ENCODE peak calls at places on chromosome 9, in ten cellular contexts. A is left cardiac atrium; H is NCI-H1694; L is mammary epithelial cell; M is C1 segment of cervical spinal cord; N is psoas muscle; X is stimulated activated CD8-positive, alpha-beta memory T cell treated with anti-CD3 and anti-CD28 coated beads, Interleukin-4, amount 100 ng/mL, for 1 hour; Z is activated CD4-positive, CD25-positive, alpha-beta regulatory T cell; E is mucosa of gallbladder; P is colonic mucosa. K is an unnamed sample.
A peak's percentile ranks its signal among the peaks of the same experiment; 100 is the strongest.

GRCh38 chr9:112884086-112884485 is 6.6 kb downstream of the SLC46A2 start:
- DNase-seq in H (no peak), M (no peak), P (no peak), E (no peak), N (no peak), L (peak; percentile 67), A (no peak), Z (no peak), X (no peak), K (no peak)

GRCh38 chr9:27400334-27400875 is 103.5 kb upstream of the EQTN start:
- DNase-seq in L (peak; percentile 61), H (no peak), X (no peak), N (no peak), P (no peak), E (no peak), M (no peak), A (no peak), Z (no peak), K (no peak)

GRCh38 chr9:116269250-116269649 is 115.7 kb downstream of the PAPPA start:
- DNase-seq in A (no peak), X (no peak), Z (no peak), P (no peak), L (no peak), H (no peak), M (no peak), E (no peak), N (no peak), K (no peak)

GRCh38 chr9:124124729-124125589 is 113.4 kb downstream of the LHX2 start:
- DNase-seq in E (no peak), X (no peak), L (no peak), H (no peak), M (no peak), N (no peak), A (no peak), Z (no peak), P (no peak), K (no peak)

GRCh38 chr9:105223544-105224140 is 20.8 kb upstream of the SLC44A1 start:
- DNase-seq in N (no peak), M (no peak), L (no peak), Z (no peak), P (no peak), A (no peak), H (no peak), X (no peak), E (no peak), K (no peak)

GRCh38 chr9:23587433-23587832 is 238.6 kb downstream of the ELAVL2 start:
- DNase-seq in H (no peak), X (no peak), P (no peak), Z (no peak), A (peak; percentile 84), L (no peak), E (peak; percentile 70), M (peak; percentile 69), N (peak; percentile 86), K (no peak)

GRCh38 chr9:92749071-92749933 is 15.3 kb downstream of the BICD2 start:
- DNase-seq in H (peak; percentile 26), A (peak; percentile 44), Z (no peak), E (no peak), M (no peak), P (no peak), L (no peak), X (no peak), N (no peak), K (no peak)

GRCh38 chr9:6055213-6055612 is 39.8 kb upstream of the RANBP6 start:
- DNase-seq in L (peak; percentile 90), Z (no peak), H (peak; percentile 24), X (no peak), N (no peak), P (peak; percentile 69), M (no peak), A (no peak), E (peak; percentile 70), K (peak; percentile 22)

GRCh38 chr9:76827286-76828080 is 63.2 kb downstream of the PCA3 start:
- DNase-seq in H (no peak), N (no peak), L (no peak), P (no peak), X (no peak), M (no peak), E (no peak), A (no peak), Z (no peak), K (no peak)

GRCh38 chr9:95580812-95581761 is 64.3 kb upstream of the PTCH1 start:
- DNase-seq in H (no peak), L (no peak), Z (no peak), X (no peak), A (no peak), E (no peak), N (no peak), M (no peak), P (peak; percentile 33), K (no peak)

GRCh38 chr9:38226491-38226951 is 157.5 kb upstream of the SHB start:
- DNase-seq in Z (no peak), H (peak; percentile 43), X (no peak), N (no peak), P (no peak), L (no peak), E (no peak), M (no peak), A (no peak), K (no peak)

GRCh38 chr9:95516221-95516735 is 493 bp downstream of the PTCH1 start:
- DNase-seq in E (no peak), H (no peak), P (no peak), A (no peak), Z (no peak), M (no peak), N (no peak), X (no peak), L (no peak), K (no peak)

GRCh38 chr9:73474002-73474600 is 322.4 kb downstream of the ANXA1 start:
- DNase-seq in H (no peak), N (no peak), E (no peak), L (no peak), Z (no peak), X (no peak), P (no peak), A (no peak), M (no peak), K (no peak)

GRCh38 chr9:93900436-93900819 is 54.7 kb downstream of the BARX1 start:
- DNase-seq in E (no peak), H (no peak), X (no peak), M (no peak), P (no peak), N (no peak), L (no peak), A (no peak), Z (no peak), K (no peak)

GRCh38 chr9:112819635-112820496 is 69.3 kb downstream of the SNX30 start:
- DNase-seq in Z (no peak), L (peak; percentile 55), H (peak; percentile 67), E (no peak), X (no peak), A (peak; percentile 51), M (no peak), P (peak; percentile 45), N (peak; percentile 75), K (peak; percentile 22)

GRCh38 chr9:77423841-77424240 is 224.3 kb downstream of the GNA14 start:
- DNase-seq in P (no peak), N (no peak), L (no peak), Z (no peak), H (no peak), M (no peak), E (no peak), A (no peak), X (no peak), K (no peak)

GRCh38 chr9:109020982-109021511 is 7.7 kb upstream of the CTNNAL1 start:
- DNase-seq in H (no peak), N (no peak), L (no peak), M (no peak), A (no peak), P (no peak), E (no peak), Z (no peak), X (no peak), K (no peak)

GRCh38 chr9:36504154-36504550 is 68.5 kb upstream of the MELK start:
- DNase-seq in N (no peak), H (no peak), E (no peak), L (no peak), M (no peak), P (no peak), Z (no peak), A (no peak), X (no peak), K (no peak)